ENCODE peak calls at places on chromosomes 4 and X, in seven cellular contexts. D, Y, T, H, U, V and J are unnamed samples.

GRCh38 chr4:126611900-126612299 is 1020.9 kb upstream of the INTU start:
- DNase-seq in T (no peak), Y (no peak), D (no peak), V (no peak), U (no peak), H (no peak), J (no peak)

GRCh38 chr4:176358083-176358469 is 38.3 kb downstream of the SPCS3 start:
- DNase-seq in V (no peak), D (no peak), U (no peak), H (no peak), Y (no peak), T (no peak), J (no peak)

GRCh38 chr4:110196206-110196870 is 2.1 kb downstream of the ELOVL6 start:
- DNase-seq in H (peak; percentile 74), D (peak; percentile 18), T (peak; percentile 22), Y (peak; percentile 88), U (peak; percentile 89), V (no peak), J (peak; percentile 90)

GRCh38 chr4:183186803-183187202 is 87.7 kb downstream of the WWC2 start:
- DNase-seq in Y (no peak), T (no peak), H (no peak), D (no peak), V (no peak), U (no peak), J (no peak)

GRCh38 chr4:185540487-185541125 is 5.3 kb upstream of the PDLIM3 start:
- DNase-seq in T (no peak), U (no peak), V (no peak), D (no peak), Y (no peak), H (no peak), J (no peak)

GRCh38 chr4:41692717-41693345 is 55.7 kb downstream of the PHOX2B start:
- DNase-seq in V (peak; percentile 20), D (no peak), T (no peak), U (peak; percentile 21), Y (peak; percentile 49), H (no peak), J (peak; percentile 88)

GRCh38 chr4:149166365-149166764 is 649.3 kb downstream of the IQCM start:
- DNase-seq in V (no peak), Y (no peak), H (no peak), T (no peak), D (no peak), U (no peak), J (no peak)

GRCh38 chrX:155679715-155680114 is 67.0 kb upstream of the TMLHE start:
- DNase-seq in V (no peak), T (no peak), U (no peak), Y (no peak), H (no peak), D (no peak), J (no peak)

GRCh38 chr4:13386405-13387107 is 97.6 kb downstream of the RAB28 start:
- DNase-seq in U (no peak), V (no peak), T (no peak), D (no peak), H (no peak), Y (no peak), J (no peak)

GRCh38 chr4:40515398-40516293 is 114.0 kb downstream of the RBM47 start:
- DNase-seq in Y (no peak), V (no peak), H (no peak), U (no peak), T (no peak), D (no peak), J (peak; percentile 61)

GRCh38 chrX:39907964-39908616 is 189.7 kb downstream of the BCOR start:
- DNase-seq in Y (peak; percentile 74), U (no peak), V (peak; percentile 60), D (no peak), T (no peak), H (no peak), J (peak; percentile 82)

GRCh38 chr4:101835121-101835904 is 44.8 kb downstream of the BANK1 start:
- DNase-seq in V (no peak), H (no peak), Y (peak; percentile 3), U (peak; percentile 18), T (no peak), D (no peak), J (no peak)

GRCh38 chr4:38715076-38715475 is 51.1 kb downstream of the KLF3 start:
- DNase-seq in V (no peak), D (no peak), Y (no peak), U (no peak), H (no peak), T (no peak), J (no peak)

GRCh38 chrX:103211012-103211715 is 3.7 kb upstream of the BEX4 start:
- DNase-seq in V (no peak), Y (peak; percentile 49), D (peak; percentile 44), H (no peak), U (peak; percentile 51), T (peak; percentile 13), J (peak; percentile 83)

GRCh38 chr4:78954048-78954666 is 14.9 kb upstream of the PAQR3 start:
- DNase-seq in Y (no peak), V (no peak), D (no peak), H (no peak), T (no peak), U (peak; percentile 41), J (peak; percentile 73)